ENCODE peak calls at places on chromosomes 1 and 21, in six cellular contexts. A is HT1080; F is Daoy; M is CD8-positive, alpha-beta memory T cell; E is nucleus accumbens; D is T follicular helper cell. Z is an unnamed sample.

GRCh38 chr1:23129846-23130245 is 38.8 kb downstream of the LUZP1 start:
- DNase-seq in A (peak; percentile 24), F (no peak), M (no peak), E (no peak), D (no peak), Z (no peak)

GRCh38 chr1:158654570-158654969 is 31.9 kb downstream of the SPTA1 start:
- DNase-seq in A (peak; percentile 8), F (peak; percentile 10), M (no peak), E (no peak), D (no peak), Z (no peak)

GRCh38 chr1:201739492-201740085 is 89.4 kb upstream of the IPO9 start:
- DNase-seq in A (peak; percentile 65), F (no peak), M (peak; percentile 68), E (peak; percentile 28), D (peak; percentile 43), Z (peak; percentile 82)

GRCh38 chr1:68293609-68294353 is 61.5 kb upstream of the WLS start:
- DNase-seq in A (no peak), F (peak; percentile 9), M (no peak), E (no peak), D (no peak), Z (no peak)

GRCh38 chr1:229022595-229023350 is 248.1 kb upstream of the RAB4A start:
- DNase-seq in A (no peak), F (no peak), M (no peak), E (peak; percentile 81), D (no peak), Z (peak; percentile 74)

GRCh38 chr1:208595745-208596144 is 351.6 kb upstream of the PLXNA2 start:
- DNase-seq in A (peak; percentile 68), F (peak; percentile 7), M (no peak), E (no peak), D (no peak), Z (no peak)

GRCh38 chr1:54372978-54373377 is 33.2 kb downstream of the SSBP3 start:
- DNase-seq in A (no peak), F (no peak), M (no peak), E (no peak), D (no peak), Z (no peak)

GRCh38 chr1:160781129-160781808 is 14.7 kb upstream of the LY9 start:
- DNase-seq in A (no peak), F (no peak), M (no peak), E (no peak), D (no peak), Z (no peak)

GRCh38 chr1:68321084-68321685 is 88.9 kb upstream of the WLS start:
- DNase-seq in A (peak; percentile 33), F (no peak), M (no peak), E (peak; percentile 4), D (no peak), Z (peak; percentile 76)

GRCh38 chr21:28944296-28944695 is 48.4 kb downstream of the LTN1 start:
- DNase-seq in A (no peak), F (no peak), M (no peak), E (no peak), D (no peak), Z (no peak)

Z was measured in Right ventricle myocardium superior.